ENCODE peak calls at places on chromosomes 12 and 14, in six cellular contexts. V is WTC11, L is HCT116, P is NB4, X is GM12878, Y is K562. J is an unnamed sample.

GRCh38 chr12:54959291-54960018 is 25.1 kb downstream of the TESPA1 start:
- DNase-seq in Y (no peak), P (no peak), L (no peak), V (no peak), X (peak), J (no peak)

GRCh38 chr12:82758743-82759142 is 72.0 kb downstream of the TMTC2 start:
- DNase-seq in L (no peak), X (no peak), V (no peak), P (peak), Y (no peak), J (no peak)

GRCh38 chr12:86727151-86727550 is 471.0 kb upstream of the MGAT4C start:
- DNase-seq in P (no peak), V (no peak), Y (no peak), X (no peak), L (no peak), J (peak)

GRCh38 chr14:66360526-66360925 is 125.6 kb upstream of the CCDC196 start:
- DNase-seq in P (no peak), X (no peak), L (no peak), V (no peak), Y (no peak), J (no peak)

GRCh38 chr14:67514203-67514607 is 18.9 kb upstream of the PLEKHH1 start:
- DNase-seq in P (no peak), Y (no peak), L (no peak), V (no peak), X (no peak), J (no peak)

GRCh38 chr12:106034316-106034715 is 104.4 kb downstream of the NUAK1 start:
- DNase-seq in V (no peak), P (no peak), L (no peak), X (no peak), Y (no peak), J (no peak)

GRCh38 chr12:125283521-125283920 is 218.3 kb downstream of the AACS start:
- DNase-seq in V (no peak), Y (no peak), L (no peak), P (no peak), X (no peak), J (no peak)

GRCh38 chr12:43271659-43272058 is 280.3 kb downstream of the ADAMTS20 start:
- DNase-seq in L (no peak), V (no peak), P (no peak), Y (no peak), X (no peak), J (no peak)

GRCh38 chr12:79295572-79295971 is 395.2 kb downstream of the PAWR start:
- DNase-seq in Y (no peak), P (no peak), L (no peak), V (no peak), X (no peak), J (no peak)

GRCh38 chr14:100623557-100623956 is 36.3 kb upstream of the BEGAIN start:
- DNase-seq in X (no peak), V (no peak), Y (no peak), P (no peak), L (no peak), J (no peak)

GRCh38 chr12:42299392-42300308 is 26.2 kb downstream of the ZCRB1 start:
- DNase-seq in L (no peak), V (no peak), P (peak), X (peak), Y (no peak), J (peak)

GRCh38 chr14:55721353-55721752 is 141.3 kb downstream of the KTN1 start:
- DNase-seq in X (no peak), Y (no peak), V (no peak), L (peak), P (peak), J (peak)

GRCh38 chr12:20368653-20369163 is 371 bp downstream of the PDE3A start:
- DNase-seq in X (no peak), P (peak), V (peak), Y (no peak), L (no peak), J (peak)

GRCh38 chr12:19783547-19784444 is 344.5 kb downstream of the AEBP2 start:
- DNase-seq in P (no peak), V (peak), X (no peak), L (no peak), Y (no peak), J (no peak)

GRCh38 chr12:84313326-84313675 is 599.3 kb downstream of the SLC6A15 start:
- DNase-seq in Y (no peak), X (no peak), V (no peak), L (no peak), P (no peak), J (no peak)

GRCh38 chr12:104573-105081 is 38.1 kb downstream of the IQSEC3 start:
- DNase-seq in X (no peak), L (no peak), Y (no peak), V (peak), P (peak), J (no peak)

GRCh38 chr14:21102472-21103164 is 1.8 kb downstream of the TMEM253 start:
- DNase-seq in Y (peak), L (no peak), X (no peak), V (peak), P (no peak), J (no peak)

GRCh38 chr14:92040431-92041040 is 677 bp upstream of the TRIP11 start:
- DNase-seq in P (peak), X (peak), V (no peak), Y (no peak), L (peak), J (peak)

GRCh38 chr12:95633049-95633545 is 81.8 kb upstream of the USP44 start:
- DNase-seq in Y (no peak), L (peak), P (peak), X (no peak), V (no peak), J (peak)

GRCh38 chr12:114664661-114665320 is 19.2 kb downstream of the TBX3 start:
- DNase-seq in Y (no peak), X (no peak), L (no peak), P (no peak), V (no peak), J (no peak)

GRCh38 chr12:39383064-39383552 is 59.8 kb downstream of the KIF21A start:
- DNase-seq in Y (no peak), V (no peak), L (no peak), X (no peak), P (no peak), J (no peak)

GRCh38 chr12:52683575-52684300 is 3.5 kb upstream of the KRT1 start:
- DNase-seq in L (no peak), Y (no peak), X (no peak), P (no peak), V (no peak), J (no peak)

GRCh38 chr14:76776306-76777251 is 15.3 kb downstream of the VASH1 start:
- DNase-seq in P (peak), V (no peak), X (no peak), L (no peak), Y (peak), J (no peak)

GRCh38 chr12:91224411-91224810 is 41.8 kb upstream of the DCN start:
- DNase-seq in L (no peak), X (no peak), P (no peak), V (no peak), Y (no peak), J (no peak)

GRCh38 chr14:75197338-75197737 is 20.9 kb upstream of the TMED10 start:
- DNase-seq in L (no peak), V (no peak), P (no peak), X (no peak), Y (no peak), J (no peak)

GRCh38 chr12:76462668-76463224 is 96.8 kb downstream of the OSBPL8 start:
- DNase-seq in X (no peak), Y (no peak), L (no peak), P (no peak), V (no peak), J (no peak)

GRCh38 chr12:129635003-129635685 is 268.7 kb downstream of the TMEM132D start:
- DNase-seq in V (no peak), P (no peak), L (no peak), Y (no peak), X (no peak), J (no peak)

DNA sequence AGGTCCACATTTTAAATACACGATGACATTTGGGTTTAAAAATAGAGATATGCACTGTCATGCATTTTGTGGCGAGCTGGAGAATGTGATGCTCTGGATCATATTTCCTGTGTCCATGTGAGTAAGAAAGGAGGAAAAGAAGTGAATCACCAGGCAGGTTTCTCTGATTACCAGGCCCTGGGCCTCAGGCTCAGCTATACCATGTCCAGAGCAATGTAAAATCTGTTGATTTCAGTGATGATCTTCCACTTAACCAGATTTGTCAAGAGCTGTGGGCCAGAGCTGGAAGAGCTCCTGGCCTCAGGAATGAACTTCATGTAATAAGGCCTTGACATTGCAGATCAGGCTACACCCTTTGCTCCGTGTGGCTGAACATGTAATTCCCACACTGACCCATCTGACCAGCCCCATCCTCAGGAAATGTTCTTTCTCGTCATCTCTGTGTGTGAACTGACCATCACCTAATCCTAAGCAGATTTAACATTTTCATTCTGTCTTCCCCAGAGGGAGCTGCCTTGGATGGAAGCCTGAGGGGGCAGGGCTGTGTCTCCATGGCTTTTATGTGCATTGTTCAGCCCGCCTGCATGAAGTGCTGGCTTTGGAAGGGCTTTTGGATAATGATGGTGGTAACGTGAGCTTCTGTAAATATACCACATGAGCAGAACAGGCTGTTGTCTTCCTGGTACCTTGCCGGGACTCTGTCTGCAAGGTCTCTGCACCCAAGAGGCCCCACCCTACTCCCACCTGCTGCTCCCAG is 54.5 kb downstream of the CRACR2A start:
- DNase-seq in Y (no peak), V (no peak), P (no peak), X (no peak), L (no peak), J (peak)
- TF ChIP-seq MAX in Y (no peak), V (no peak), P (no peak), X (no peak), L (no peak), J (no peak)

GRCh38 chr12:94200069-94200468 is 51.7 kb downstream of the PLXNC1 start:
- DNase-seq in X (no peak), V (no peak), L (no peak), Y (no peak), P (no peak), J (no peak)
- TF ChIP-seq MAX in X (no peak), V (no peak), L (no peak), Y (no peak), P (no peak), J (no peak)

GRCh38 chr14:99215277-99215676 is 56.7 kb downstream of the BCL11B start:
- DNase-seq in Y (no peak), L (no peak), P (no peak), X (no peak), V (no peak), J (no peak)
- TF ChIP-seq MAX in Y (no peak), L (no peak), P (no peak), X (no peak), V (no peak), J (no peak)

DNA sequence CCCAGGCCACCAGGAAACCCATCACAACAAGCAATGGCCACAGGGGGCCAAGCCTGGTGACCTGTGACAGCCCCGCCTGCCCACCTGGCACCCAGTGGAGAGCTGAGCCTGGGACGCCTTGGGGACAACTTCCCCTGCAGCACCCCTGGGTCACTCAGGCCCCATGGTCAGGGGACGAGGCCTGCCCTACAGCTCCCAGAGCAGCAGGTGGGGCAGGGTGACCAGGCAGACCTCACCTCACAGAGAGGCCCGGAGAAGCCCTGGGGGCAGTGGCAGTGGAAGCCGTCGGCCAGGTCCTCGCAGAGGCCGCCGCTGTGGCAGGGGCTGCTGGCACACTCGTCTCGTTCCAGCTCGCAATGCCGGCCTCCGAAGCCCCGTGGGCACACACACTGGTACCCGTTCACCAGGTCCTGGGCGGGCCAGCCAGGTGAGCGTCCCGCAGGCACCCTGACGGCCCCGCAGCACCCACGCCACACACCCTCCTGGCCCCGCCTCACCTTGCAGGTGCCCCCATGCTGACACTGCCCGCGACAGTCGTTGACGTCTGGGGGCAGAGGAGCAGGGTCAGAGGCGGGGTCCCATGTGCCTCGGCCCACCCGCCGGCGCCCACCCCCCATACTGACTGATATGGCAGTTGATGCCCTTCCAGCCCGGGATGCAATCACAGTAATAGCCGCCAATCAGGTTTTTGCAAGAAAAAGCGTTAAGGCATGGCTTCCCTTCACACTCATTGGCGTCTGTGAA is 18.0 kb downstream of the JAG2 start:
- DNase-seq in P (no peak), V (no peak), L (no peak), Y (no peak), X (no peak), J (no peak)
- TF ChIP-seq MAX in P (no peak), V (no peak), L (no peak), Y (no peak), X (no peak), J (no peak)

GRCh38 chr12:123712780-123713319 is 697 bp downstream of the ATP6V0A2 start:
- DNase-seq in Y (no peak), L (no peak), X (no peak), P (peak), V (no peak), J (no peak)

GRCh38 chr12:123714302-123714627 is 2.1 kb downstream of the ATP6V0A2 start:
- DNase-seq in P (no peak), Y (no peak), X (no peak), V (no peak), L (no peak), J (no peak)

GRCh38 chr12:123713398-123714301 is 1.5 kb downstream of the ATP6V0A2 start:
- DNase-seq in L (no peak), V (no peak), P (peak), Y (no peak), X (no peak), J (peak)

GRCh38 chr12:123720141-123720814 is 8.1 kb downstream of the ATP6V0A2 start:
- DNase-seq in V (no peak), Y (no peak), L (no peak), X (no peak), P (no peak), J (peak)

DNA sequence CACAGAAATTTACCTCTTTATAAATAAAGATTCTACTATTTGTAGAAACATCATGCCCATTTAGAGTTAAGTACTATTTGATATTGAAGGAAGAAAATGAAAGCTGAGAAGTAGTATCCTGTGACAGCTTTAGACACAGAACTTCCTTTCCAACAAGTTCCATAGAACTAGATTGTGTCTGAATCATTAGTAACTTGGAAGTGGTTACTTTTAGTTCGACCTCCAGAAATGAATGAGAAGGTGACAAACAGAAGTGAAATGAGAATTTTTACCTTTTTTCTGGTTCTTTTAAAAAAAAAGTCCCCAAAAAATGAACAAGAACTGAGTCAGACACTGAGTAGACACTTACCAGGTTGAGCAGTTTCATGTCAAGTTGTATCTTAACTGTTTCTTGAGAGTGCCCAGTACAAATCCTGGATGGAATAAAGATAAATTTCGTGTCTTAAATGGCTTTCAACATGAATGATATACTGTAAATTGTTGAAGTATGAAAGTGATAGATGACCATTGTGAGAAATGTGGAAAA is 3.1 kb downstream of the ATP6V0A2 start:
- DNase-seq in V (no peak), X (no peak), P (no peak), L (no peak), Y (no peak), J (no peak)
- TF ChIP-seq MAX in V (no peak), X (no peak), P (no peak), L (no peak), Y (no peak), J (no peak)

GRCh38 chr14:79375336-79375735 is 836.0 kb downstream of the DIO2 start:
- DNase-seq in P (no peak), V (no peak), L (no peak), X (no peak), Y (no peak), J (no peak)

GRCh38 chr14:79376557-79376956 is 834.7 kb downstream of the DIO2 start:
- DNase-seq in Y (no peak), P (no peak), X (no peak), L (no peak), V (no peak), J (no peak)

GRCh38 chr14:79373451-79373850 is 837.9 kb downstream of the DIO2 start:
- DNase-seq in P (no peak), X (no peak), V (no peak), Y (no peak), L (no peak), J (no peak)

GRCh38 chr14:79379266-79379665 is 832.0 kb downstream of the DIO2 start:
- DNase-seq in P (no peak), V (no peak), L (no peak), X (no peak), Y (no peak), J (no peak)

DNA sequence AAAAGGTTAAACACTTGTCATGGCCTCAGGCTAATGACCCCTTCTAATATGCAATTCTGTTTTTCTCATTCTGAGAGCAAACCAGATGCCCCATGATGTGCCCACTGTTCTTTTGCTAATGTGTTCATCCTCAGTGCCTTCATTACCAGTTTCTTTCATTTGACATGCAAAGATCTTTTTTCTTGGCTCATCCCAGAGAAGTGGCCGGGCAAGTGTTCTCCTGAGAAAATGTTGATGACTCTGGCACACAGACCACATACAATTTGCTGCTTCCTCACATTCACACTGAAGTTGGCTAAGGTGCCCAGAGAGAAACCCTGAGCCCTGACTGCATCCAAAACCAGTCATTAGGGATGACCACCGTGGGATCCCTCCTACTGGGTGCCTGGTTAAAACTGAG is 833.3 kb downstream of the DIO2 start:
- DNase-seq in X (no peak), P (no peak), Y (no peak), V (peak), L (no peak), J (no peak)
- TF ChIP-seq MAX in X (no peak), P (no peak), Y (no peak), V (no peak), L (no peak), J (no peak)

GRCh38 chr12:45343269-45344051 is 127.6 kb downstream of the ANO6 start:
- DNase-seq in X (no peak), P (no peak), Y (no peak), V (no peak), L (no peak), J (no peak)
- TF ChIP-seq MAX in X (no peak), P (no peak), Y (no peak), V (no peak), L (no peak), J (no peak)

DNA sequence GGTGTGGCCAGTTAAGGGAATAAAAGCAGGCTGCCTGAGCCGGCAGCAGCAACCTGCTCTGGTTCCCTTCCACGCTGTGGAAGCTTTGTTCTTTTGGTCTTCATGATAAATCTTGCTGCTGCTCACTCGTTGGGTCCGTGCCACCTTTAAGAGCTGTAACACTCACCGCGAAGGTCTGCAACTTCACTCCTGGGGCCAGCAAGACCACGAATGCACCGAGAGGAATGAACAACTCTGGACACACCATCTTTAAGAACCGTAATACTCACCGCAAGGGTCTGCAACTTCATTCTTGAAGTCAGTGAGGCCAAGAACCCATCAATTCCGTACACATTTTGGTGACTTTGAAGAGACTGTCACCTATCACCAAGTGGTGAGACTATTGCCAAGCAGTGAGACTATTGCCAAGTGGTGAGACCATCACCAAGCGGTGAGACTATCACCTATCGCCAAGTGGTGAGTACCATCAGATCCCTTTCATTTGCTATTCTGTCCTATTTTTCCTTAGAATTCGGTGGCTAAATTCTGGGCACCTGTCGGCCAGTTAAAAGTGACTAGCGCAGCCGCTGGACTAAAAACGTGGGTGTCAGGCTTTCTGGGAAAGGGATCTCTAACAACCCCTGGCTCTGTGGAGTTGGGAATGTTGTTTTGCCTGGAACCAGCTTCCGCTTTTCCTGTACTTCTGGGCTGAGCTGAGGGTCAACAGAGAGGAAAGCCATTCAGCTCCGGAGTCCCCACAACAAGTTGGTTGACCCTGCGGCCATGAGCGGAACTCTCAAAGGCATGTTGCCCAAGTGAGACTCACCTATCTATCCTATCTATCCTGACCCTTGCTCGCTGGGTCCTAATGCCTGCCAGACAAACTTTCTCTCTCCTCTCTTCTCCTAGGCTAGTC is at the start of gene DHRS2:
- DNase-seq in V (no peak), P (no peak), Y (no peak), X (no peak), L (peak), J (no peak)
- TF ChIP-seq MAX in V (no peak), P (no peak), Y (no peak), X (no peak), L (no peak), J (no peak)